ENCODE peak calls at places on chromosomes 2 and 18, in nine cellular contexts. H is A172; C is NCI-H526 treated with DMSO at 0.1 percent for 48 hours; G is lower lobe of right lung; J is AG08395; U is H54; X is glutamatergic neuron; W is stimulated activated CD8-positive, alpha-beta memory T cell treated with anti-CD3 and anti-CD28 coated beads, Interleukin-7, amount 100 ng/mL, for 1 hour; F is foreskin fibroblast. Q is an unnamed sample.
A peak's percentile ranks its signal among the peaks of the same experiment; 100 is the strongest.

GRCh38 chr2:162473-163135 is 101.2 kb downstream of the SH3YL1 start:
- DNase-seq in H (peak; percentile 27), X (no peak), C (no peak), G (no peak), U (no peak), W (no peak), J (no peak), F (no peak), Q (no peak)

GRCh38 chr18:35289293-35290069 is 548 bp downstream of the ZSCAN30 start:
- DNase-seq in F (peak; percentile 58), J (peak; percentile 8), H (no peak), G (no peak), U (no peak), C (no peak), X (no peak), W (no peak), Q (no peak)

GRCh38 chr2:64021578-64021977 is 2.4 kb upstream of the VPS54 start:
- DNase-seq in X (no peak), F (no peak), H (no peak), U (no peak), W (no peak), G (no peak), J (no peak), C (no peak), Q (no peak)

GRCh38 chr2:237253046-237253723 is 160.8 kb downstream of the COL6A3 start:
- DNase-seq in U (no peak), H (no peak), G (no peak), C (no peak), J (no peak), F (peak; percentile 57), W (no peak), X (no peak), Q (peak; percentile 51)

GRCh38 chr2:3111267-3111666 is 266.4 kb downstream of the EIPR1 start:
- DNase-seq in J (no peak), C (no peak), X (no peak), U (no peak), H (no peak), G (no peak), F (no peak), W (no peak), Q (no peak)

GRCh38 chr18:79507546-79508480 is 112.1 kb downstream of the NFATC1 start:
- DNase-seq in X (peak; percentile 12), F (peak; percentile 66), G (peak; percentile 74), W (no peak), U (no peak), C (no peak), J (peak; percentile 76), H (peak; percentile 5), Q (no peak)

GRCh38 chr2:97742381-97742847 is 29.0 kb downstream of the ZAP70 start:
- DNase-seq in U (peak; percentile 36), J (no peak), F (peak; percentile 57), W (no peak), H (peak; percentile 62), C (no peak), X (no peak), G (no peak), Q (no peak)

GRCh38 chr18:51028201-51028805 is 1.7 kb upstream of the SMAD4 start:
- DNase-seq in X (no peak), W (no peak), J (no peak), F (peak; percentile 53), C (peak; percentile 80), U (no peak), H (no peak), G (no peak), Q (no peak)

GRCh38 chr18:59180150-59180845 is 39.7 kb upstream of the GRP start:
- DNase-seq in C (no peak), X (no peak), U (no peak), F (peak; percentile 86), G (no peak), J (peak; percentile 80), W (no peak), H (peak; percentile 23), Q (no peak)

GRCh38 chr2:102143450-102143985 is 972 bp downstream of the IL1R1 start:
- DNase-seq in J (peak; percentile 37), C (no peak), G (no peak), W (no peak), F (peak; percentile 69), H (no peak), X (no peak), U (no peak), Q (no peak)

GRCh38 chr2:10954856-10955818 is 43.4 kb downstream of the KCNF1 start:
- DNase-seq in G (no peak), W (no peak), C (no peak), H (peak; percentile 19), F (no peak), J (no peak), U (no peak), X (no peak), Q (no peak)